ENCODE peak calls at places on chromosomes 4 and X, in five cellular contexts. T is upper lobe of right lung, O is tibial nerve, R is cardiac muscle cell, U is AG09309. C is an unnamed sample.

GRCh38 chr4:2977116-2978097 is 14.0 kb downstream of the GRK4 start:
- DNase-seq in R (peak), T (no peak), O (no peak), U (peak), C (no peak)

GRCh38 chr4:108834167-108834566 is 71.3 kb upstream of the ETNPPL start:
- DNase-seq in R (no peak), U (no peak), T (no peak), O (no peak), C (no peak)

GRCh38 chrX:148947399-148948025 is 447.1 kb downstream of the AFF2 start:
- DNase-seq in U (no peak), O (no peak), T (no peak), R (no peak), C (no peak)

GRCh38 chrX:111445485-111445884 is 33.5 kb upstream of the DCX start:
- DNase-seq in U (peak), R (peak), O (peak), T (no peak), C (peak)

GRCh38 chrX:3504916-3505315 is 158.5 kb upstream of the MXRA5 start:
- DNase-seq in T (no peak), U (no peak), R (no peak), O (no peak), C (no peak)

GRCh38 chrX:15675490-15675921 is 10.9 kb upstream of the CLTRN start:
- DNase-seq in T (peak), R (peak), U (peak), O (peak), C (peak)

GRCh38 chr4:95506264-95506663 is 42.5 kb downstream of the UNC5C start:
- DNase-seq in R (no peak), U (no peak), T (no peak), O (no peak), C (no peak)

GRCh38 chr4:184649971-184650855 is 675 bp downstream of the PRIMPOL start:
- DNase-seq in T (no peak), U (no peak), R (peak), O (peak), C (no peak)

GRCh38 chrX:15464704-15465103 is 28.4 kb downstream of the PIR start:
- DNase-seq in U (no peak), R (no peak), T (no peak), O (no peak), C (no peak)

GRCh38 chr4:108042927-108043326 is 53.2 kb downstream of the HADH start:
- DNase-seq in R (no peak), T (no peak), O (no peak), U (no peak), C (no peak)

GRCh38 chrX:140548985-140549384 is 44.1 kb upstream of the SOX3 start:
- DNase-seq in T (no peak), U (no peak), O (no peak), R (no peak), C (no peak)

GRCh38 chr4:168070903-168071302 is 21.4 kb upstream of the ANXA10 start:
- DNase-seq in R (no peak), O (no peak), U (no peak), T (no peak), C (no peak)

GRCh38 chr4:89001647-89002518 is 55.1 kb downstream of the FAM13A start:
- DNase-seq in U (no peak), O (no peak), R (peak), T (no peak), C (no peak)

GRCh38 chr4:94160774-94161173 is 46.9 kb upstream of the SMARCAD1 start:
- DNase-seq in R (no peak), U (no peak), T (no peak), O (no peak), C (no peak)

GRCh38 chr4:107630185-107630705 is 89.8 kb downstream of the PAPSS1 start:
- DNase-seq in U (no peak), T (no peak), R (no peak), O (no peak), C (no peak)

GRCh38 chr4:112700679-112701078 is 63.7 kb downstream of the LARP7 start:
- DNase-seq in R (no peak), U (no peak), T (no peak), O (no peak), C (no peak)

GRCh38 chr4:20474119-20474518 is 222.4 kb downstream of the SLIT2 start:
- DNase-seq in T (no peak), O (no peak), U (no peak), R (peak), C (no peak)

GRCh38 chr4:180240670-180241069 is 2002.5 kb upstream of the TENM3 start:
- DNase-seq in T (no peak), R (no peak), U (no peak), O (no peak), C (no peak)

GRCh38 chr4:1856920-1857699 is 1.2 kb upstream of the LETM1 start:
- DNase-seq in T (no peak), O (no peak), R (peak), U (no peak), C (no peak)

GRCh38 chr4:16897991-16898827 is at the start of gene LDB2:
- DNase-seq in T (peak), U (peak), R (peak), O (peak), C (no peak)

GRCh38 chrX:119539872-119540271 is 25.3 kb downstream of the STEEP1 start:
- DNase-seq in T (no peak), U (no peak), O (no peak), R (no peak), C (no peak)

GRCh38 chr4:113607998-113608397 is 153.5 kb downstream of the CAMK2D start:
- DNase-seq in O (no peak), U (no peak), R (no peak), T (no peak), C (peak)

DNA sequence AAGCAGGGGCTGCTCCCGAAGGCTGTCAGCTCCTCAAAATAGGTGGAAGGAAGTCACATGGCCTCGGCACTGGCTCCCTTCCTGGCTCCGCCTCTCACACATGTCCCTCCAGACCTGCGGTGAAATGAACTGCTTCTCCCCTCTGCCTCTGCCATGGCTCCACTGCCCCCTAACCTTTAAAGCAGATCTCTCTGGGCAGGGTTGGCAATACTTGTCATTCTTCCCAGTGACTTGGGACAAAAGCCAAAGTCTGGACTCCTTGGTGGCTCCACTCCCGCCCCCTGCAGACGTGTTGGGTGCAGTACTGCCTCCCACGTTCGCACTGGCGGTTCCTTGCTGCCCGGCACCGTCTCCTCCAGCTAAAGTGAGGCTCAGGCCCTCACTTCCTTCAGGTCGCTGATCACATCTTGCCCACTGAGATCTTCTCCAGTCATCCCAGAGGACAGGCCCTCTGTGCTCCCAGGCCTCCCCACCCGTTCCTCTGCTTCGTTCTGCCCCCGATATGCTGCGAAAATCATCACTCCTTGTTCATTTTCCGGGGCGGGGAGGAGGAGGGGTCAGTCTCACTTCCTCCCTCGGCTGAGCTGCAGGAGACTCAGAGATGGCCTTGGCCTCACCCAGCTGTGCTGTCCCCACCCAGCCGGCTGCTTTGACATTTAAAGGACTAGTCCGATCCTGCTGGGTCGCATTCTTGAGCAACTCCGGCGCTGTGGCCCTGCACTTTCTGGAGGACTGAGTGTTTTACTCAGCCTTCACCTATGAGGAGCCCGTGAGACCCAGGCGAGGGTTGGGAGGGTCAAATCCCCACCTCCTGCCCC is 97.4 kb downstream of the PHKA2 start:
- DNase-seq in O (peak), U (no peak), R (peak), T (peak), C (peak)
- H3K4me3 ChIP-seq in O (peak), U (peak), R (peak), T (peak), C (peak)

GRCh38 chr4:98661356-98662054 is 3.1 kb upstream of the TSPAN5 start:
- DNase-seq in U (no peak), T (no peak), R (no peak), O (no peak), C (no peak)
- H3K4me3 ChIP-seq in U (no peak), T (no peak), R (no peak), O (no peak), C (no peak)

GRCh38 chr4:110621328-110621812 is 1.5 kb downstream of the PITX2 start:
- DNase-seq in U (no peak), T (no peak), O (no peak), R (no peak), C (no peak)
- H3K4me3 ChIP-seq in U (peak), T (no peak), O (peak), R (peak), C (no peak)

DNA sequence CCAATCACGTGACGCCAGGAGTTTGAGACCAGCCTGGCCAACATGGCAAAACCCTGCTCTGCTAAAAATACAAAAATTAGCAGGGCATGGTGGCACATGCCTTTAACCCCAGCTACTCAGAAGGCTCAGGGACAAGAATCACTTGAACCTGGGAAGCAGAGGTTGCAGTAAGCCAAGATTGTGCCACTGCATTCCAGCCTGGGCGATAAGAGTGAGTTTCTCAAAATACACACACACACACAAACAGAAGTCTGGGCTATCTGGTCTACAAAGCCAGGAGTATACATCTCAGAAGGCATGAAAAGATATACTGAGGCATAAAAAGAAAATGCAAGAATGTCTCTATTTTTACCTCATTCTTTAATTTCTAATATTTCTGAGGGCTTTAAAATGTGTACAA is 11.3 kb downstream of the YTHDC1 start:
- DNase-seq in R (peak), T (no peak), O (no peak), U (no peak), C (no peak)
- H3K4me3 ChIP-seq in R (peak), T (no peak), O (no peak), U (no peak), C (no peak)

GRCh38 chrX:136141569-136141968 is 5.8 kb upstream of the FHL1 start:
- DNase-seq in R (no peak), U (no peak), T (no peak), O (no peak), C (no peak)

GRCh38 chrX:136143714-136144113 is 3.6 kb upstream of the FHL1 start:
- DNase-seq in U (no peak), T (no peak), R (no peak), O (no peak), C (no peak)

DNA sequence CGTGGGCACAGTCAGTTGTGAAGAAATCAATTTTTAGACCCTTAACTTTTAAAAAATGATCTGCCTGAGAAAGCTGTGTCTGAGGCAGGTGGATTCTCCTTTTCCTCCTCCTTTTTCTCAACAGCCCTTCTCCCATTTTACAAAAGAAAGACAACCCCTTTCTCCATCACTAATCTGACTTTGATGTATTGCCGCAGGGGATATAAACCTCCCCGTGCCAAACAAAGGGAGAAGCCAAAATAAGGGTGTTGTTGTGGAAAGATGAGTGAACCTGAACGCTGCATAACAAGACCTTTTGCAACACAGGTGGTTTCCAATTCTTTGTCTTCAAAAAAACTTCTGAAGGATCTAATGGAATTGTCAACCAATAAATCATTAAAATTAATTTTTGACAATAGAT is 8.4 kb upstream of the FHL1 start:
- DNase-seq in T (no peak), O (no peak), R (no peak), U (no peak), C (no peak)
- H3K4me3 ChIP-seq in T (no peak), O (no peak), R (no peak), U (no peak), C (no peak)

GRCh38 chrX:53071064-53071463 is 11.1 kb upstream of the TSPYL2 start:
- DNase-seq in U (no peak), O (no peak), R (no peak), T (no peak), C (no peak)

GRCh38 chrX:53065066-53065465 is 16.5 kb downstream of the GPR173 start:
- DNase-seq in T (no peak), R (no peak), U (no peak), O (no peak), C (no peak)
- H3K4me3 ChIP-seq in T (no peak), R (no peak), U (no peak), O (no peak), C (no peak)

DNA sequence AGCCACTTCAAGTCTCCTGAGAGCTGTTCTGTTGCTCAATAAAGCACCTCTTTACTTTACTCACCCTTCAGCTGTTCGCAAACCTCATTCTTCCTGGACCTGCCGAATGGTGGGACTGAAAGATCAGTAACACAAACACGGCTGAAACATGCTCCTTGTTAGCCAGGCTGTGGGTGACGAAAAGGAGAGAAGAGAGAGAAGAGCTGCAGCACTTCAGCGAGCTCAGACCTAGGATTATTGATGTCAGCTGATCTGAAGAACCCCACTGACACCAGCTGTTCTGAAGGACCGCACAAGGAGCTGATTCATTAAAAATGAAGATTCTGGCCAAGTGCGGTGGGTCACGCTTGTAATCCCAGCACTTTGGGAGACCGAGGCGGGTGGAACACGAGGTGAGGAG is 2020.0 kb upstream of the ADGRL3 start:
- DNase-seq in T (no peak), U (no peak), R (no peak), O (no peak), C (no peak)
- H3K4me3 ChIP-seq in T (no peak), U (no peak), R (no peak), O (no peak), C (no peak)

GRCh38 chr4:138242076-138242829 is at the start of gene SLC7A11:
- DNase-seq in T (no peak), O (peak), R (peak), U (peak), C (peak)

GRCh38 chr4:138238521-138239292 is 3.4 kb downstream of the SLC7A11 start:
- DNase-seq in R (no peak), O (no peak), U (no peak), T (no peak), C (no peak)

GRCh38 chr4:138241281-138242075 is 671 bp downstream of the SLC7A11 start:
- DNase-seq in U (no peak), O (no peak), R (no peak), T (no peak), C (peak)

GRCh38 chr4:138242830-138243149 is 641 bp upstream of the SLC7A11 start:
- DNase-seq in T (no peak), U (no peak), R (no peak), O (no peak), C (peak)

DNA sequence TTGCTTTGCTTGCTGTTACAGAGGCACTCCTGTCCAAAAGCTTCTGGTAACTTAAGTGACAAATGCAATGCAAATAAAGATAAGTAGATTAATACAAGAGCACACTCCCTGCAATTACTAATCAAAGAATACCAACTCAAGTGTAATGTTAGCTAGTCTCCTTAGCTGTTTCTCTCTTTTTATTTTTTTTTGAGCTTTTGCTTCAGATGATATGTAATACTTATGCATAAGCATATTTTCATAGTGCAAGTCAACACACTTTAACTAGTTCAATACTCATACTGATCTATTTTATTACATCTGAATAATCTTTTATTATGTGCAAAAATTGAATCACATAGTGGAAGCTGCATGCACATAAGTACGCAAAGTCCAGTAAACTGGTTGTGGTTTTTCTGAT is 2.7 kb downstream of the SLC7A11 start:
- DNase-seq in T (no peak), R (no peak), U (no peak), O (no peak), C (no peak)
- H3K4me3 ChIP-seq in T (no peak), R (no peak), U (no peak), O (no peak), C (no peak)

GRCh38 chr4:162163892-162164759 is at the start of gene FSTL5:
- DNase-seq in U (no peak), T (peak), R (peak), O (peak), C (peak)
- H3K4me3 ChIP-seq in U (peak), T (peak), R (peak), O (peak), C (peak)

DNA sequence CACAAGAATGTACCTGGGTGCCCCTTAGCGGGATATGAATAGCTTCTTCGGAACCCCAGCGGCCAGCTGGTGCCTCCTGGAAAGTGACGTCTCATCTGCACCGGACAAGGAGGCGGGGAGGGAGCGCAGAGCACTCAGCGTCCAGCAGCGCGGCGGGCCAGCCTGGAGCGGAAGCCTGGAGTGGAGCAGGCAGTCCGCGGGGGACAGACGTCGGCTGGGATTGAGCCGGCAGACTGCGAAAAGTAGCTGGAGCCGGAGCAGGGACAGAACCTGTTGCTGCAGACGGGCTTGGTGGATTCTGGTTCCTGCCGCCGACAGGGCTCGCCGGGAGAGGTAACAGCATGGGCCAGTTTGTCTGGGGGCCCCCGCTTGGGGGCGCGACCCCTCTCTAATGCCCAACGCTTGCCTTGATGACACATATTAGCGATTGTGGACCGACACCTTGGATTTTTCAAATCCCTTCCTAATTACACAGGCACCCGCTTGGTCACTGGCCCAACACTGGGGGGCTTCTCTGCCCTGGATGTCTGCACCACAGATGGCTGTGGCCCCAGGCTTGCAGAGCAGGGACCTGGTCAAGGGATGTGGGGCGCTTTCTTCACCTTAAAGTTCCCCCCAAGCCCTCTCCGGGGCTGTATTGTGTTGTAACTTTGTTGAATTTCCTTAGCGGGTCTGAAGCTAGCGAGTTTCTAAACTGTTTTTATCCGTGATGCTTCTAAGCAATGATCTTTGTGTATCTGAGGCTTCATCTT is at the start of gene NPFFR2:
- DNase-seq in T (peak), U (no peak), R (peak), O (no peak), C (peak)
- H3K4me3 ChIP-seq in T (peak), U (no peak), R (peak), O (peak), C (no peak)

C was measured in GM06990.